ENCODE peak calls at places on chromosome 3, in five cellular contexts. K, X, Q, W and B are unnamed samples.

GRCh38 chr3:196650740-196651311 is 11.3 kb downstream of the NRROS start:
- DNase-seq in K (peak), X (no peak), Q (no peak), W (no peak), B (no peak)

GRCh38 chr3:48432411-48433371 is 2.8 kb upstream of the PLXNB1 start:
- DNase-seq in W (peak), K (peak), Q (no peak), X (peak), B (no peak)

GRCh38 chr3:133896002-133896761 is 500 bp upstream of the RAB6B start:
- DNase-seq in X (no peak), W (peak), K (peak), Q (no peak), B (peak)

GRCh38 chr3:16289144-16289889 is 24.3 kb downstream of the OXNAD1 start:
- DNase-seq in X (no peak), W (no peak), K (peak), Q (no peak), B (no peak)

GRCh38 chr3:133872161-133872560 is 23.5 kb downstream of the RAB6B start:
- DNase-seq in X (no peak), W (no peak), K (no peak), Q (no peak), B (no peak)

GRCh38 chr3:12963869-12964712 is 109.1 kb downstream of the IQSEC1 start:
- DNase-seq in W (no peak), K (peak), X (no peak), Q (no peak), B (no peak)

GRCh38 chr3:138043266-138044029 is 33.5 kb downstream of the CLDN18 start:
- DNase-seq in W (no peak), K (peak), X (no peak), Q (no peak), B (no peak)

GRCh38 chr3:105827959-105828358 is 40.9 kb downstream of the CBLB start:
- DNase-seq in W (peak), Q (no peak), K (peak), X (no peak), B (peak)

GRCh38 chr3:68988740-68989139 is 24.7 kb downstream of the EOGT start:
- DNase-seq in K (peak), X (no peak), W (no peak), Q (no peak), B (no peak)

GRCh38 chr3:11556234-11556633 is 87.5 kb downstream of the VGLL4 start:
- DNase-seq in K (no peak), W (no peak), X (no peak), Q (no peak), B (no peak)

GRCh38 chr3:174325834-174326705 is 533.1 kb upstream of the NAALADL2 start:
- DNase-seq in W (no peak), K (peak), X (no peak), Q (no peak), B (no peak)

GRCh38 chr3:100968908-100969556 is 24.2 kb downstream of the ABI3BP start:
- DNase-seq in Q (no peak), K (peak), X (no peak), W (no peak), B (no peak)

GRCh38 chr3:29065211-29065785 is 215.6 kb upstream of the RBMS3 start:
- DNase-seq in X (no peak), Q (peak), K (peak), W (peak), B (no peak)

GRCh38 chr3:5699811-5700210 is 512.3 kb downstream of the EDEM1 start:
- DNase-seq in W (no peak), Q (no peak), X (no peak), K (no peak), B (no peak)

GRCh38 chr3:150890320-150890719 is 14.9 kb downstream of the MINDY4B start:
- DNase-seq in W (no peak), Q (no peak), K (peak), X (no peak), B (no peak)

GRCh38 chr3:188119846-188120245 is 34.1 kb upstream of the LPP start:
- DNase-seq in X (no peak), Q (no peak), W (no peak), K (no peak), B (no peak)

GRCh38 chr3:14392231-14392630 is 10.2 kb upstream of the SLC6A6 start:
- DNase-seq in X (no peak), K (no peak), Q (no peak), W (no peak), B (no peak)
- TF ChIP-seq CTCF in X (no peak), K (no peak), Q (no peak), W (no peak), B (no peak)

GRCh38 chr3:46845397-46845859 is 17.8 kb downstream of the MYL3 start:
- DNase-seq in K (peak), Q (no peak), X (no peak), W (peak), B (peak)
- TF ChIP-seq CTCF in K (no peak), Q (no peak), X (no peak), W (no peak), B (no peak)

GRCh38 chr3:161915283-161915682 is 418.7 kb downstream of the OTOL1 start:
- DNase-seq in Q (no peak), W (no peak), K (no peak), X (no peak), B (no peak)

GRCh38 chr3:161913786-161914389 is 417.3 kb downstream of the OTOL1 start:
- DNase-seq in W (no peak), X (no peak), Q (no peak), K (peak), B (no peak)

GRCh38 chr3:161920196-161920595 is 423.6 kb downstream of the OTOL1 start:
- DNase-seq in W (no peak), Q (no peak), X (no peak), K (no peak), B (no peak)

DNA sequence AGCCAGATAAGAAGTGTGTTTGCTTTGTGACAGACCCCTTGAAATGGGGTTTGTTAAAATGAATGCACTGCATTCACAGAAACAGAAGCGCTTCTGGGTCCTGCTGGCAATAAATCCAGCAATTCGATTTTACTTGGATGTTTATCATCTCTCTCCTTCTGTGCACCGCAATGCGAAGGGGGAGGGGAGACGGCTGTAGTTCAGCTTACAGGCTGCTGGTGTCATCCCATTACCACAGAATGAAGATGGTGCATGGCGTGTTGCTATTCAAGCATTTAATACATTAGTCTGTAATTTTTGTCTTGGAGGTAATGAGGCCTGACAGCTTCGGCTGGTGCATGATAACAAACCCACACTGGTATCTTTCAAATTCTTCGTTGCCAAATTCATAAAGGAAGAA is 418.1 kb downstream of the OTOL1 start:
- DNase-seq in X (peak), Q (peak), K (peak), W (peak), B (no peak)
- TF ChIP-seq CTCF in X (peak), Q (peak), K (peak), W (no peak), B (no peak)

DNA sequence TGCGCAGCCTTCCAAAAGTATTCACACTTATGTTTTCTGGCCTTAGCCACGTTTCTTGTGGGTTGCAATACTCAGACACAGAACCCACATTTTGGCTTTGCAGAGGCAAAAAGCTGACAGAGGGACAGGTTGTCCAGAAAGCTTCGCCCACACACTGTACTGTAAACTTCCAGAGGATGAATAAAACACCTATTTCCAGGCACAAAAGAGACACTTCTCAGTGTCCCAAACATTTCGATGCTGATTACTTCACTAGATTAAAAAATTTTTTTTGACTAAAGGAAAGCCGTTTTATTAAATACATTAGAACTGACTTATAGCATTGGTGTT is 28.0 kb upstream of the KCTD6 start:
- DNase-seq in Q (no peak), W (no peak), K (no peak), X (no peak), B (no peak)
- TF ChIP-seq CTCF in Q (no peak), W (no peak), K (no peak), X (no peak), B (no peak)

GRCh38 chr3:194339356-194339755 is 11.8 kb downstream of the CPN2 start:
- DNase-seq in W (no peak), Q (no peak), X (no peak), K (no peak), B (no peak)
- TF ChIP-seq CTCF in W (no peak), Q (peak), X (no peak), K (no peak), B (peak)

GRCh38 chr3:43215684-43216336 is 70.5 kb upstream of the SNRK start:
- DNase-seq in X (no peak), W (no peak), K (no peak), Q (no peak), B (no peak)
- TF ChIP-seq CTCF in X (no peak), W (peak), K (no peak), Q (peak), B (peak)

DNA sequence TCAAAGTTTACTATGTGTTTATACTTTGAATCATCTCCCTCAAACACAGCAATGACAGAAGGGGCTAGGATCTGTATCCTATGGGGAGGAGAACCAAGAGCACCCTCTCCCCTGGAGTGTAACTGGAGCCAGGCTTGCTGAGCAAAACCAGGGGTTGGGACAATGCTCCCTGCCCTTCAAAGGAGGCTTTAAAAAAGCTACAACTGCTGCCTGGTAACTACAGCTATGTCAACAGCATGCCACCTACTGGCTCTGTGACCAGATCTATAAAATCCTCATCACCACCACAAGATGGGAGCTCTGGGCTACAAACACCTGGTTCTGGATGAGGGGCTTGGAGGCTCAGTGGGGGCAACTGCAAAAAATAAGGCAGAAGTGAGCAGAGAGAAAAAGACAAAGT is 61.9 kb downstream of the ANO10 start:
- DNase-seq in W (no peak), Q (no peak), K (peak), X (no peak), B (no peak)
- TF ChIP-seq CTCF in W (no peak), Q (no peak), K (no peak), X (no peak), B (no peak)

DNA sequence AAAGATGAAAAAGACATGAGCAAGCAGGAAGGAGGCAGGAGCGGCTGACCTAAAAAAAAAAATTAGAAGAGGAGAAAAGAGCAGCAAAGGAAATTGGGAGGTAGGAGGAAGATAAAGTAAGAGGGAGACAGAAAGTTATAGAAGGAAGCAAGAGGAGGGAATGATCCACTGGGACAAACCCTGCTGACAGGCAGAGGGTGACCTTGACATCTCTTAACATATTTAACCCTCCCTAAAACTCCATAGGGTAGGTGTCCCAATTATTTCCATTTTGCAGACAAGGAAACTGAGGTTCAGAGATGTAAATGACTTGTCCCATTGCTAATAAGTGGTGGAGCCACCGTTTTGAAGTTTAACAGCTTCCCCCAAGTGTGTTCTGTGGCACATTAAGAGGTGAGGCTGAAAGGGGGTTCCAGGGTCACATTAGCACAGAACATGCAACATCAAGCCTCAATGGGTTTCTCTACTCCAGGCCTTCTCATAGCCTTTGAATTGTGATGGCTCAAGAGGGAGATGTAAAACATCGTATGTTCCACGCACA is 37.4 kb upstream of the PRICKLE2 start:
- DNase-seq in X (no peak), K (no peak), W (no peak), Q (no peak), B (no peak)
- TF ChIP-seq CTCF in X (no peak), K (no peak), W (no peak), Q (no peak), B (no peak)